ENCODE peak calls at places on chromosomes 12 and 14, in six cellular contexts. B, U, E, K, H and A are unnamed samples.
A peak's percentile ranks its signal among the peaks of the same experiment; 100 is the strongest.

GRCh38 chr14:49768301-49769121 is 558 bp downstream of the KLHDC2 start:
- DNase-seq in H (peak; percentile 83), B (peak; percentile 70), U (peak; percentile 84), K (peak; percentile 74), E (peak; percentile 24), A (peak; percentile 71)

GRCh38 chr14:101254805-101255764 is 306.2 kb upstream of the DIO3 start:
- DNase-seq in U (no peak), K (no peak), H (no peak), E (no peak), B (no peak), A (no peak)

GRCh38 chr14:104150201-104151027 is 12.0 kb downstream of the KIF26A start:
- DNase-seq in B (no peak), E (no peak), K (no peak), H (no peak), U (no peak), A (peak; percentile 12)

GRCh38 chr12:6539276-6540134 is 5.2 kb downstream of the GAPDH start:
- DNase-seq in B (no peak), U (no peak), K (peak; percentile 47), E (no peak), H (no peak), A (peak; percentile 38)

GRCh38 chr12:78210894-78211302 is 380.2 kb downstream of the NAV3 start:
- DNase-seq in E (no peak), K (peak; percentile 77), B (no peak), U (no peak), H (peak; percentile 23), A (no peak)

GRCh38 chr14:29339491-29339890 is 572.9 kb downstream of the FOXG1 start:
- DNase-seq in U (no peak), E (no peak), H (no peak), B (no peak), K (no peak), A (no peak)

GRCh38 chr12:82223421-82223820 is 134.8 kb downstream of the CCDC59 start:
- DNase-seq in B (no peak), E (no peak), H (no peak), U (no peak), K (no peak), A (no peak)

GRCh38 chr14:72945628-72946027 is 19.4 kb downstream of the DCAF4 start:
- DNase-seq in B (no peak), U (no peak), H (no peak), E (no peak), K (no peak), A (no peak)

GRCh38 chr12:45969084-45969483 is 21.3 kb downstream of the SCAF11 start:
- DNase-seq in U (no peak), B (no peak), E (no peak), H (no peak), K (no peak), A (no peak)

GRCh38 chr14:64721391-64721791 is 17.2 kb downstream of the PLEKHG3 start:
- DNase-seq in H (no peak), B (no peak), U (no peak), K (peak; percentile 67), E (no peak), A (no peak)

GRCh38 chr14:79730911-79731310 is 480.4 kb downstream of the DIO2 start:
- DNase-seq in K (no peak), B (no peak), U (no peak), H (no peak), E (no peak), A (peak; percentile 15)

GRCh38 chr12:93727195-93727811 is 50.1 kb downstream of the CRADD start:
- DNase-seq in H (no peak), K (no peak), B (no peak), U (no peak), E (no peak), A (peak; percentile 53)

GRCh38 chr12:91178139-91178561 is 4.5 kb downstream of the DCN start:
- DNase-seq in E (no peak), K (peak; percentile 6), B (no peak), H (no peak), U (peak; percentile 16), A (no peak)

GRCh38 chr12:65827827-65828231 is 3.5 kb downstream of the HMGA2 start:
- DNase-seq in B (no peak), E (no peak), K (no peak), U (no peak), H (no peak), A (no peak)
- H3K4me3 ChIP-seq in B (no peak overlapping the region), E (no peak overlapping the region), K (peak overlapping the region; percentile 95), U (no peak overlapping the region), H (no peak overlapping the region), A (no peak overlapping the region)

DNA sequence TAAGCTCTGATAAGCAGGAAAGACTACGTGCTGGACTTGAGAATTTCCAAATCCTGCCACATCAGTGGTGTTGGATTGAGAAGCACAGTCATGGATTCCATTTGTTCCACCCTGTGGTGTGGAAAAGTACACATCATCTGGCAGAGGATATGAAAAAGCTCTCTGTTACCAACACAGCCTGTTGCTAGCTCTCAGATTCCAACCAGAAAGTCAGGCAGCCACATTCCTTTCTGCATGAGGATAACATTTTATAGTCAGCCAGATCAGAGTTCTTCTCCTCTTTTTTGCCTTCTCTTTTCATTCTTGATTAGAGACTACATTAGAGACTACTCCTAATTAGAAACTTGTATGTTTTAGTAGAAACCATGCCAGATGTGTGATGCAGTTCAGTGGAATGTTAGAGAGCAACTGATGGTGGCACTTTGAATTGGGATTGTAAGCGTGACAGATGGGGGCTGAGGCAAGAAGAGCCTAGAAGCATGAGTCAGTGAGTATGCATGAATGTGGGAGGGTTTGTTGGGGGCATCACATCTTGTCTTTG is 61.2 kb upstream of the STXBP6 start:
- DNase-seq in B (peak; percentile 59), K (peak; percentile 89), E (no peak), U (no peak), H (no peak), A (no peak)
- TF ChIP-seq CTCF in B (no peak), K (no peak), E (no peak), U (no peak), H (no peak), A (no peak)

GRCh38 chr12:3938042-3938544 is 64.9 kb upstream of the PARP11 start:
- DNase-seq in U (no peak), E (no peak), H (no peak), K (no peak), B (no peak), A (no peak)
- H3K4me3 ChIP-seq in U (no peak overlapping the region), E (no peak overlapping the region), H (no peak overlapping the region), K (no peak overlapping the region), B (no peak overlapping the region), A (no peak overlapping the region)

GRCh38 chr14:55721353-55721752 is 141.3 kb downstream of the KTN1 start:
- DNase-seq in E (no peak), H (peak; percentile 52), K (peak; percentile 92), B (no peak), U (peak; percentile 73), A (peak; percentile 13)
- TF ChIP-seq CTCF in E (no peak), H (peak; percentile 6), K (peak; percentile 20), B (no peak), U (no peak), A (no peak)

GRCh38 chr14:51117579-51117978 is 22.7 kb upstream of the TRIM9 start:
- DNase-seq in K (no peak), H (no peak), B (no peak), U (no peak), E (no peak), A (no peak)

GRCh38 chr14:51118993-51119392 is 24.1 kb upstream of the TRIM9 start:
- DNase-seq in U (no peak), B (no peak), E (no peak), H (no peak), K (no peak), A (no peak)

GRCh38 chr14:51121096-51121495 is 26.2 kb upstream of the TRIM9 start:
- DNase-seq in U (no peak), B (no peak), E (no peak), K (no peak), H (no peak), A (no peak)

GRCh38 chr14:51116682-51117081 is 21.8 kb upstream of the TRIM9 start:
- DNase-seq in K (no peak), E (no peak), H (no peak), U (no peak), B (no peak), A (no peak)

GRCh38 chr14:51119411-51120051 is 24.6 kb upstream of the TRIM9 start:
- DNase-seq in H (no peak), B (no peak), U (no peak), E (no peak), K (no peak), A (no peak)
- H3K4me3 ChIP-seq in H (no peak overlapping the region), B (no peak overlapping the region), U (no peak overlapping the region), E (no peak overlapping the region), K (no peak overlapping the region), A (no peak overlapping the region)

GRCh38 chr12:63865448-63865847 is 20.9 kb downstream of the SRGAP1 start:
- DNase-seq in B (no peak), U (no peak), K (no peak), H (no peak), E (no peak), A (no peak)
- TF ChIP-seq CTCF in B (no peak), U (no peak), K (no peak), H (no peak), E (no peak), A (no peak)

GRCh38 chr12:15168279-15168678 is 52.9 kb downstream of the RERG start:
- DNase-seq in B (no peak), U (no peak), K (no peak), H (no peak), E (no peak), A (no peak)

GRCh38 chr12:15163577-15163976 is 57.6 kb downstream of the RERG start:
- DNase-seq in U (no peak), E (no peak), H (no peak), B (no peak), K (no peak), A (no peak)

GRCh38 chr12:15163001-15163400 is 58.2 kb downstream of the RERG start:
- DNase-seq in E (no peak), K (peak; percentile 13), H (no peak), B (no peak), U (peak; percentile 45), A (no peak)

GRCh38 chr12:15164997-15165659 is 56.1 kb downstream of the RERG start:
- DNase-seq in B (no peak), H (no peak), U (peak; percentile 65), K (no peak), E (no peak), A (no peak)
- H3K4me3 ChIP-seq in B (no peak overlapping the region), H (no peak overlapping the region), U (no peak overlapping the region), K (no peak overlapping the region), E (no peak overlapping the region), A (no peak overlapping the region)

DNA sequence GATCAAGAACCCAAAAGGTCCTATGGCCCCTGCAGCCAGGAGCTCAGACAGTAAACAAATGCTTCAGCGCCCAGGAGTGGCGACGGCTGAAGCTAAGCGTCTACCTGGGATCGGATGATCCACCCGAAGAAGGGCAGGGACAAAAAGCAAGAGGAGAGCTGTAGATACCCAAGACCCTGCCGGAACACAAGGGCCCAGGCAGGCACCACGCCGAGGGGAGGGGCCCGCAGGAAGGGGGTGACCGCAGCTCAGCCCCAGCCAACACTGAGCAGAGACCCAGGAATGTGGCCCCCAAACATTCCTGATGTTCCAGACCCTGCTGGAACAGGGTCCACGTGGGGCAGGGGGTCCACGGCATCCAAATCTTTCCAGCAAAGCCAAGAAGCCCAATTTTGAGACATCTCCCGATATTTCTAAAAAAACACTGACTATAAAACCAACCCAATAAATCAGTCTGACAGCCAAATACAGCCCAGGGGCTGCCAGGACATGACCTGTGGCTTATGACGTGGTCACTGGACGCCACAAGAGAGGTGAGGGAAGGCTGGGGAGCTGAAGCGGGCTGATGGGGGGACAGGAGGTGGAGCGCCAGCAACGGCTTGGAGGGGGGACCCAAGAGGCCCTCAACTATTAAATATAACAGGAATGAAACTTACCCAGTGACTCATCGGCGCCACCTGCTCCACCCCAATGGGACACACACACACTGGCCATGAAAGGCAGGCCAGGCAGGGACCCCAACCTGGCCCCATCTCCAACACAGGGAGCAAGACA is 58.9 kb downstream of the NCOR2 start:
- DNase-seq in U (no peak), E (no peak), H (peak; percentile 44), K (no peak), B (no peak), A (peak; percentile 34)
- TF ChIP-seq CTCF in U (no peak), E (no peak), H (no peak), K (no peak), B (no peak), A (peak; percentile 6)